ENCODE peak calls at places on chromosomes 16 and 17, in five cellular contexts. C, N, D, W and G are unnamed samples.

GRCh38 chr16:66409156-66409555 is 17.9 kb upstream of the BEAN1 start:
- DNase-seq in D (no peak), N (no peak), C (peak), W (peak), G (no peak)

GRCh38 chr17:75565066-75565465 is 22.5 kb upstream of the MYO15B start:
- DNase-seq in C (peak), W (peak), N (no peak), D (no peak), G (no peak)

GRCh38 chr16:13436641-13437423 is 483.1 kb upstream of the ERCC4 start:
- DNase-seq in C (no peak), N (no peak), W (peak), D (no peak), G (no peak)

GRCh38 chr16:88785106-88785924 is at the start of gene PIEZO1:
- DNase-seq in D (no peak), C (peak), N (no peak), W (peak), G (no peak)

GRCh38 chr16:14300631-14301149 is 229.6 kb downstream of the MRTFB start:
- DNase-seq in W (peak), N (no peak), D (no peak), C (peak), G (peak)

GRCh38 chr17:42670199-42670924 is 6.4 kb downstream of the PLEKHH3 start:
- DNase-seq in W (no peak), N (peak), C (no peak), D (no peak), G (peak)

GRCh38 chr17:83176956-83177583 is 97.7 kb downstream of the METRNL start:
- DNase-seq in D (no peak), N (peak), W (no peak), C (no peak), G (no peak)

GRCh38 chr16:72066747-72067146 is 3.7 kb downstream of the HPR start:
- DNase-seq in C (peak), W (peak), D (peak), N (no peak), G (no peak)

GRCh38 chr17:261640-262039 is 80.2 kb upstream of the DOC2B start:
- DNase-seq in W (no peak), C (no peak), N (no peak), D (no peak), G (no peak)

GRCh38 chr16:2770781-2771111 is 6.3 kb downstream of the ELOB start:
- DNase-seq in C (no peak), N (no peak), D (no peak), W (no peak), G (no peak)

GRCh38 chr17:33871720-33872535 is 383.2 kb upstream of the CCL2 start:
- DNase-seq in D (no peak), W (peak), C (no peak), N (no peak), G (no peak)

GRCh38 chr17:77315010-77315409 is 174.2 kb downstream of the SEC14L1 start:
- DNase-seq in N (no peak), D (no peak), W (no peak), C (no peak), G (no peak)

GRCh38 chr17:77316651-77317050 is 175.9 kb downstream of the SEC14L1 start:
- DNase-seq in N (no peak), C (no peak), W (no peak), D (no peak), G (no peak)

GRCh38 chr17:77315551-77316190 is 174.9 kb downstream of the SEC14L1 start:
- DNase-seq in W (no peak), C (peak), N (no peak), D (no peak), G (no peak)

GRCh38 chr17:77317091-77317519 is 176.3 kb downstream of the SEC14L1 start:
- DNase-seq in N (no peak), C (peak), W (no peak), D (no peak), G (no peak)

GRCh38 chr17:77316191-77316641 is 175.4 kb downstream of the SEC14L1 start:
- DNase-seq in N (peak), C (peak), D (no peak), W (no peak), G (peak)
- H3K23ac ChIP-seq in N (no peak), C (no peak), D (no peak), W (no peak), G (no peak)

DNA sequence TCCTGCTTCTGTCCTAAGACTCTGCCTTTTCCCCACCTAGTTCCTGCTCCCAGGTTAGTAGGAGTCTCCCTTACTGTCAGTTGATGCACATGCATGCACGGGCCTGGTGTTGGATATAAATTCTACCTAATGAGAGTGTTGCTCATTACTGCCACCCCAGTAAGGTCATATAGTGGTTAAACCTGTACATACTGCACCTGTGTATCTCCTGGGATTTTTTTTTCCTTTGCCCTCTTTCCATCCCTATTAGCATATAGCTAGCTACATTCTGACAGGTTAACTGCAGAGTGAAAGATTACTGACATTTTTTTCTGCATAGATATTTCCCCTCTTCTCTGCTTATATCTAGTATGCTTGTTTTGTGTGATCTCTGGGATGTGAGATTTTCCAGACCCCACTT is 201.5 kb upstream of the PIRT start:
- DNase-seq in N (no peak), D (no peak), W (no peak), C (no peak), G (no peak)
- H2BK12ac ChIP-seq in N (no peak), D (no peak), W (no peak), C (no peak), G (no peak)

GRCh38 chr16:85380905-85381737 is 232.0 kb upstream of the GSE1 start:
- DNase-seq in W (no peak), N (no peak), C (no peak), D (no peak), G (no peak)
- H3K23ac ChIP-seq in W (no peak), N (no peak), C (peak), D (no peak), G (no peak)

GRCh38 chr16:76583995-76584394 is 306.8 kb downstream of the CNTNAP4 start:
- DNase-seq in N (no peak), C (no peak), D (no peak), W (no peak), G (no peak)

GRCh38 chr16:76579277-76579676 is 302.1 kb downstream of the CNTNAP4 start:
- DNase-seq in D (no peak), W (no peak), N (no peak), C (no peak), G (no peak)

DNA sequence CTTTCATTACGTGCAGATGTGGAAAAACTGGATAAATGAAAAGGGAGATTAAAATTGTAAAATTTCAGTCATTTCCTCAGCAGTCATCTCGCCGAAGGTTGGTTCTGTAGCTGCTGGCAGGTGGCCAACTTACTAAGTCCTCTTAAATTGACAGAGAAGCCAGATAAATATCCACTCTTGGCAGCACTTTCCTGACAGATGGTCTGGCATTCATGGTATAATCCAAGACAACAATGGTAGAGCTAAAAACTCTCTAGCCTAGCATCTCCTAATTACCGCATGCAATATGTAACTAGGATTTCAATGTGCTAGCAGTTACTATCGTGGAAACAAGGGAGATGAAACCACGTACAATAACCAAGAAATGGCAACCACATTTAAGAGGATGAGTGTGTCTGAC is 306.3 kb downstream of the CNTNAP4 start:
- DNase-seq in N (no peak), C (no peak), D (no peak), W (no peak), G (no peak)
- H2BK12ac ChIP-seq in N (no peak), C (no peak), D (no peak), W (no peak), G (no peak)

DNA sequence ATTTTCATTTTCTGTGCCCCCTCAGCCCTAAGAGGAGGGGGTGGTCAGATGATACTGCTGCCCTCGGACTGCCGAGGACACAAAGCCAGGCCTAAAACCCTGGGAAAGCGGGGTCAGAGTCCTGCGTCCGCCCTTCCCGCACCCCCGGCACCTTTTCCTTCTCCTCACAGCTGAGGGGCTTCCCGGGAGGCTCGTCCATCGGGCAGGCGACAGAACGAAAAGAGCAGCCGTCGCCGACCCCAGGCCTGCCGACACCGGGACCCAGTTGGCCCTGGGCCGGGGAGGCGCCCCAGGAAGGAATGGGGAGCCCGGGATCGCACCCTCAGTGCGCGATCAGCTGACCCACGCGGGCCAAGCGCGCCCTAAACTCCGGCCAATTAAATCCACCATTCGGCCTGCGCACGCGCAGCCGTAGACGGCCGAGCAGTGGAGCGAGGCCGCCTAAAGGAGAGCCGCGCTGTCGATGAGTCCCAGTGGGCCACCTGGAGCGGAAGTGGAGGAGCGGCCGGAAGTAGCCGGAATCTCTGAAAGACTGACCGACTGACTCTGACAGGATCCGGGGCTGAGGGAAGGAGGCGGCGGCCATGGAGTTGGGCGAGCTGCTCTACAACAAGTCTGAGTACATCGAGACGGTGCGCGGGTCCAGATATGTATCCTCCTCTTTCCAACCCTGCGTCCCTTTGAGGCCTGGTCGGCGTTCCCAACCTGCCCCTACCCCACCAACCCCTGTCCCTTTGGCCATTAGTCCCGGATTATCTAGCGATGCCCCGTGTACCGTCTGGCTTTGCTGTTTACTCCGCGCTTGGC is at the start of the genes DCTN5 and PALB2:
- DNase-seq in D (peak), N (peak), C (peak), W (peak), G (peak)
- H3K23ac ChIP-seq in D (peak), N (no peak), C (peak), W (no peak), G (no peak)

GRCh38 chr16:56589141-56590039 is at the start of gene MT3:
- DNase-seq in C (no peak), W (peak), D (no peak), N (peak), G (peak)
- H2BK12ac ChIP-seq in C (no peak), W (no peak), D (no peak), N (no peak), G (no peak)

DNA sequence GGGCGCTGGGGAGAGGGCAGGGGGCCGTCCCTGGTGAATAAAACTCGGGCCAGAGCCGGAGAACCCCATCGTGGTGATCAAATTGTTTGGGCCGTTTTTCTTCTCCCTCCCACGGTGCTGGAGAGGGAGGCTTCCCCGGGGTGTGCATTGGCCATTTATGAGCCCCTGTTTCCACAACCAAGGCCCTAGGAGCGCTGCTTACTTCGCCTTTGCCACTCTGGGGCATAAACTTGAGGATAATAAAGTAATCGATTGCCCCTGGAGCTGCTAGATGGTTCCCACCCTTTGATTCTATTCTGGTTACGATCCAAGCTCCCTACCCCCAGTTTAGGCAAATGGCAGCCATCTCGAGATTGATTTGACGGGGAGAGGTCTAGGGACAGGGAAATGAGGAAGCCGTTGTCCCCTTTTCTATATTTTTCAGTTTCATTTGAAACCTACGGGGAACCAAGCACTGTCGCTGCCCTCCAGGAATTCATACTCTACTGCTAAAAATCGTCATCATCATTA is 669 bp downstream of the CCP110 start:
- DNase-seq in W (no peak), D (peak), C (peak), N (no peak), G (no peak)
- H3K23ac ChIP-seq in W (no peak), D (no peak), C (no peak), N (no peak), G (no peak)